ENCODE peak calls at places on chromosomes 16 and 17, in nine cellular contexts. One of them, this sample, is unnamed.
A peak's percentile ranks its signal among the peaks of the same experiment; 100 is the strongest.

GRCh38 chr16:73387979-73388378 is 340.1 kb upstream of the ZFHX3 start:
- DNase-seq in mesendoderm: no peak
- DNase-seq in mammary epithelial cell: no peak
- DNase-seq in keratinocyte: no peak
- DNase-seq in IMR-90: no peak
- DNase-seq in GM23248: no peak
- DNase-seq in PC-3: no peak
- DNase-seq in fibroblast of lung: no peak
- DNase-seq in neural progenitor cell: no peak
- DNase-seq in this sample: no peak

GRCh38 chr16:47774661-47775060 is 313.5 kb downstream of the PHKB start:
- DNase-seq in mammary epithelial cell: peak; percentile 44
- DNase-seq in mesendoderm: peak; percentile 77
- DNase-seq in keratinocyte: no peak
- DNase-seq in fibroblast of lung: peak; percentile 11
- DNase-seq in GM23248: peak; percentile 5
- DNase-seq in PC-3: peak; percentile 78
- DNase-seq in IMR-90: peak; percentile 52
- DNase-seq in neural progenitor cell: peak; percentile 27
- DNase-seq in this sample: no peak

GRCh38 chr17:68431045-68431608 is 26.2 kb downstream of the WIPI1 start:
- DNase-seq in PC-3: no peak
- DNase-seq in GM23248: no peak
- DNase-seq in neural progenitor cell: no peak
- DNase-seq in IMR-90: no peak
- DNase-seq in fibroblast of lung: no peak
- DNase-seq in keratinocyte: no peak
- DNase-seq in mesendoderm: no peak
- DNase-seq in mammary epithelial cell: no peak
- DNase-seq in this sample: no peak

GRCh38 chr17:50267074-50267841 is 7.0 kb upstream of the TMEM92 start:
- DNase-seq in mammary epithelial cell: no peak
- DNase-seq in mesendoderm: no peak
- DNase-seq in neural progenitor cell: no peak
- DNase-seq in PC-3: no peak
- DNase-seq in fibroblast of lung: no peak
- DNase-seq in keratinocyte: no peak
- DNase-seq in GM23248: peak; percentile 78
- DNase-seq in IMR-90: peak; percentile 47
- DNase-seq in this sample: peak; percentile 87

GRCh38 chr16:31404353-31405064 is 11.4 kb downstream of the ITGAD start:
- DNase-seq in mammary epithelial cell: no peak
- DNase-seq in IMR-90: no peak
- DNase-seq in mesendoderm: no peak
- DNase-seq in fibroblast of lung: peak; percentile 4
- DNase-seq in GM23248: peak; percentile 15
- DNase-seq in keratinocyte: no peak
- DNase-seq in neural progenitor cell: no peak
- DNase-seq in PC-3: peak; percentile 45
- DNase-seq in this sample: no peak

GRCh38 chr17:27390540-27390939 is 65.7 kb upstream of the KSR1 start:
- DNase-seq in mesendoderm: no peak
- DNase-seq in mammary epithelial cell: no peak
- DNase-seq in GM23248: peak; percentile 66
- DNase-seq in IMR-90: no peak
- DNase-seq in fibroblast of lung: no peak
- DNase-seq in neural progenitor cell: no peak
- DNase-seq in PC-3: no peak
- DNase-seq in keratinocyte: no peak
- DNase-seq in this sample: no peak

GRCh38 chr17:27621557-27621956 is 9.4 kb upstream of the LGALS9 start:
- DNase-seq in neural progenitor cell: peak; percentile 15
- DNase-seq in mammary epithelial cell: no peak
- DNase-seq in mesendoderm: no peak
- DNase-seq in fibroblast of lung: no peak
- DNase-seq in GM23248: no peak
- DNase-seq in PC-3: no peak
- DNase-seq in keratinocyte: no peak
- DNase-seq in IMR-90: no peak
- DNase-seq in this sample: no peak

GRCh38 chr17:64345691-64346376 is 44.8 kb downstream of the PECAM1 start:
- DNase-seq in mesendoderm: no peak
- DNase-seq in fibroblast of lung: no peak
- DNase-seq in keratinocyte: no peak
- DNase-seq in neural progenitor cell: no peak
- DNase-seq in GM23248: no peak
- DNase-seq in mammary epithelial cell: no peak
- DNase-seq in IMR-90: no peak
- DNase-seq in PC-3: no peak
- DNase-seq in this sample: no peak

GRCh38 chr16:71923941-71924690 is 28.8 kb downstream of the IST1 start:
- DNase-seq in PC-3: peak; percentile 48
- DNase-seq in neural progenitor cell: no peak
- DNase-seq in IMR-90: no peak
- DNase-seq in mesendoderm: no peak
- DNase-seq in fibroblast of lung: peak; percentile 75
- DNase-seq in keratinocyte: no peak
- DNase-seq in mammary epithelial cell: no peak
- DNase-seq in GM23248: peak; percentile 29
- DNase-seq in this sample: no peak

GRCh38 chr17:37813753-37814152 is 68.9 kb upstream of the HNF1B start:
- DNase-seq in fibroblast of lung: peak; percentile 100
- DNase-seq in PC-3: no peak
- DNase-seq in mammary epithelial cell: no peak
- DNase-seq in IMR-90: peak; percentile 100
- DNase-seq in keratinocyte: no peak
- DNase-seq in neural progenitor cell: no peak
- DNase-seq in GM23248: peak; percentile 56
- DNase-seq in mesendoderm: peak; percentile 77
- DNase-seq in this sample: peak; percentile 82

GRCh38 chr17:73349647-73350046 is 37.8 kb upstream of the CDC42EP4 start:
- DNase-seq in keratinocyte: no peak
- DNase-seq in mesendoderm: no peak
- DNase-seq in fibroblast of lung: no peak
- DNase-seq in neural progenitor cell: no peak
- DNase-seq in IMR-90: no peak
- DNase-seq in mammary epithelial cell: no peak
- DNase-seq in PC-3: no peak
- DNase-seq in GM23248: no peak
- DNase-seq in this sample: no peak

GRCh38 chr17:73350864-73351263 is 39.1 kb upstream of the CDC42EP4 start:
- DNase-seq in neural progenitor cell: no peak
- DNase-seq in IMR-90: no peak
- DNase-seq in mesendoderm: no peak
- DNase-seq in fibroblast of lung: no peak
- DNase-seq in PC-3: no peak
- DNase-seq in keratinocyte: no peak
- DNase-seq in mammary epithelial cell: no peak
- DNase-seq in GM23248: no peak
- DNase-seq in this sample: peak; percentile 38

GRCh38 chr17:73351764-73352163 is 40.0 kb upstream of the CDC42EP4 start:
- DNase-seq in keratinocyte: no peak
- DNase-seq in IMR-90: no peak
- DNase-seq in GM23248: no peak
- DNase-seq in PC-3: no peak
- DNase-seq in neural progenitor cell: no peak
- DNase-seq in fibroblast of lung: no peak
- DNase-seq in mammary epithelial cell: no peak
- DNase-seq in mesendoderm: peak; percentile 59
- DNase-seq in this sample: peak; percentile 74

GRCh38 chr17:73354423-73355284 is 42.9 kb upstream of the CDC42EP4 start:
- DNase-seq in GM23248: no peak
- DNase-seq in IMR-90: no peak
- DNase-seq in neural progenitor cell: no peak
- DNase-seq in PC-3: no peak
- DNase-seq in keratinocyte: no peak
- DNase-seq in mammary epithelial cell: no peak
- DNase-seq in mesendoderm: no peak
- DNase-seq in fibroblast of lung: no peak
- DNase-seq in this sample: peak; percentile 73

GRCh38 chr17:73352261-73352660 is 40.5 kb upstream of the CDC42EP4 start:
- DNase-seq in IMR-90: no peak
- DNase-seq in keratinocyte: no peak
- DNase-seq in fibroblast of lung: no peak
- DNase-seq in neural progenitor cell: no peak
- DNase-seq in mesendoderm: no peak
- DNase-seq in GM23248: no peak
- DNase-seq in PC-3: no peak
- DNase-seq in mammary epithelial cell: no peak
- DNase-seq in this sample: no peak
- H3K4me2 ChIP-seq in IMR-90: no peak overlapping the region
- H3K4me2 ChIP-seq in keratinocyte: no peak overlapping the region
- H3K4me2 ChIP-seq in fibroblast of lung: no peak overlapping the region
- H3K4me2 ChIP-seq in neural progenitor cell: no peak overlapping the region
- H3K4me2 ChIP-seq in mesendoderm: no peak overlapping the region
- H3K4me2 ChIP-seq in GM23248: no peak overlapping the region
- H3K4me2 ChIP-seq in PC-3: no peak overlapping the region
- H3K4me2 ChIP-seq in mammary epithelial cell: no peak overlapping the region
- H3K4me2 ChIP-seq in this sample: no peak overlapping the region

GRCh38 chr17:75614556-75615270 is 18.5 kb upstream of the SMIM5 start:
- DNase-seq in fibroblast of lung: no peak
- DNase-seq in mesendoderm: no peak
- DNase-seq in mammary epithelial cell: no peak
- DNase-seq in PC-3: no peak
- DNase-seq in IMR-90: no peak
- DNase-seq in GM23248: no peak
- DNase-seq in keratinocyte: no peak
- DNase-seq in neural progenitor cell: peak; percentile 43
- DNase-seq in this sample: no peak

GRCh38 chr17:75617675-75618074 is 15.6 kb upstream of the SMIM5 start:
- DNase-seq in neural progenitor cell: no peak
- DNase-seq in GM23248: no peak
- DNase-seq in fibroblast of lung: no peak
- DNase-seq in PC-3: no peak
- DNase-seq in IMR-90: no peak
- DNase-seq in mesendoderm: no peak
- DNase-seq in mammary epithelial cell: no peak
- DNase-seq in keratinocyte: no peak
- DNase-seq in this sample: no peak

GRCh38 chr17:75617218-75617617 is 16.0 kb upstream of the SMIM5 start:
- DNase-seq in PC-3: no peak
- DNase-seq in fibroblast of lung: no peak
- DNase-seq in IMR-90: no peak
- DNase-seq in mesendoderm: no peak
- DNase-seq in keratinocyte: no peak
- DNase-seq in GM23248: no peak
- DNase-seq in neural progenitor cell: no peak
- DNase-seq in mammary epithelial cell: no peak
- DNase-seq in this sample: no peak

GRCh38 chr17:75615301-75615700 is 17.9 kb upstream of the SMIM5 start:
- DNase-seq in mammary epithelial cell: no peak
- DNase-seq in PC-3: no peak
- DNase-seq in mesendoderm: peak; percentile 47
- DNase-seq in neural progenitor cell: no peak
- DNase-seq in fibroblast of lung: no peak
- DNase-seq in keratinocyte: no peak
- DNase-seq in GM23248: no peak
- DNase-seq in IMR-90: no peak
- DNase-seq in this sample: no peak

GRCh38 chr17:75616521-75617122 is 16.6 kb upstream of the SMIM5 start:
- DNase-seq in GM23248: no peak
- DNase-seq in IMR-90: no peak
- DNase-seq in PC-3: no peak
- DNase-seq in mammary epithelial cell: no peak
- DNase-seq in keratinocyte: no peak
- DNase-seq in neural progenitor cell: no peak
- DNase-seq in mesendoderm: no peak
- DNase-seq in fibroblast of lung: no peak
- DNase-seq in this sample: no peak
- H3K27ac ChIP-seq in GM23248: no peak overlapping the region
- H3K27ac ChIP-seq in IMR-90: no peak overlapping the region
- H3K27ac ChIP-seq in PC-3: no peak overlapping the region
- H3K27ac ChIP-seq in mammary epithelial cell: no peak overlapping the region
- H3K27ac ChIP-seq in keratinocyte: no peak overlapping the region
- H3K27ac ChIP-seq in neural progenitor cell: no peak overlapping the region
- H3K27ac ChIP-seq in mesendoderm: no peak overlapping the region
- H3K27ac ChIP-seq in fibroblast of lung: no peak overlapping the region
- H3K27ac ChIP-seq in this sample: no peak overlapping the region

DNA sequence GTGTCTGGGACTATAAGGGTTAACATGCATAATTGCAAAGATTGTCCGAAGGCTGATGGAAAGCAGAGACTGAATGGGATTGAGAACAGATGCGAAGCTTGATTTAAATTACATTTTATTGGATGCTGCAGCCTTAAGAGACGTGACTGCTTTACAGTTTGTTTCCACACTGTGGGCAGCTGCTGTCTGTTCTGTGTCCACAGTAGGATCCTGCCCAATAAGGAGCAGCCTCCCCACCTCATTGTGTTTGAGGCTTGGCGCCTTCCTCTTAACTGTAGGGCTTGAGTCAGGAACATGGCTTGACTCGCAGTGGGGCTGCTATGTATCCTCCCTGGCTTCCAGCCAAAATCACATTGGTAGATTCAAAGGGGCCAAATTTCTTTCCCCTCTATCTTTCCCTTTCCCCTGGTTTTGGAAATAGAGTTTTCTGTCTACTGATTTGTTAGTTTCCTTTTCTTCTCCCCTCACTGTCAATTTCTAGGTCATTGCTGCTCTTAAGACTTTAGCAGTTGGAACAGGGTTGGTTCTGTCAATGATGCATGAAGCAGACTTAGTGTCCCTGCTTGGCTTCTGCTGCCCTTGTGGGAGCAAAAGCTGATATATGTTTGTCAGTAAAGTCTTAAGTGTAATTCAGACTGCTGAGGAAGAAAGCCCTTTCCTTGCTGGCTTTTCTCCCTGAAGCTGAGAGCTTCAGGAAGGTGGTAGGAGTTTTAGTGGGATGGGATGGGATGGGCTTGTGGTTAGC is 5.1 kb upstream of the RARA start:
- DNase-seq in fibroblast of lung: peak; percentile 83
- DNase-seq in IMR-90: peak; percentile 50
- DNase-seq in PC-3: no peak
- DNase-seq in mesendoderm: no peak
- DNase-seq in neural progenitor cell: no peak
- DNase-seq in keratinocyte: no peak
- DNase-seq in mammary epithelial cell: no peak
- DNase-seq in GM23248: peak; percentile 96
- DNase-seq in this sample: peak; percentile 73
- H3K4me2 ChIP-seq in fibroblast of lung: peak overlapping the region; percentile 30
- H3K4me2 ChIP-seq in IMR-90: peak overlapping the region; percentile 2
- H3K4me2 ChIP-seq in PC-3: no peak overlapping the region
- H3K4me2 ChIP-seq in mesendoderm: no peak overlapping the region
- H3K4me2 ChIP-seq in neural progenitor cell: no peak overlapping the region
- H3K4me2 ChIP-seq in keratinocyte: no peak overlapping the region
- H3K4me2 ChIP-seq in mammary epithelial cell: no peak overlapping the region
- H3K4me2 ChIP-seq in GM23248: peak overlapping the region; percentile 60
- H3K4me2 ChIP-seq in this sample: peak overlapping the region; percentile 70

DNA sequence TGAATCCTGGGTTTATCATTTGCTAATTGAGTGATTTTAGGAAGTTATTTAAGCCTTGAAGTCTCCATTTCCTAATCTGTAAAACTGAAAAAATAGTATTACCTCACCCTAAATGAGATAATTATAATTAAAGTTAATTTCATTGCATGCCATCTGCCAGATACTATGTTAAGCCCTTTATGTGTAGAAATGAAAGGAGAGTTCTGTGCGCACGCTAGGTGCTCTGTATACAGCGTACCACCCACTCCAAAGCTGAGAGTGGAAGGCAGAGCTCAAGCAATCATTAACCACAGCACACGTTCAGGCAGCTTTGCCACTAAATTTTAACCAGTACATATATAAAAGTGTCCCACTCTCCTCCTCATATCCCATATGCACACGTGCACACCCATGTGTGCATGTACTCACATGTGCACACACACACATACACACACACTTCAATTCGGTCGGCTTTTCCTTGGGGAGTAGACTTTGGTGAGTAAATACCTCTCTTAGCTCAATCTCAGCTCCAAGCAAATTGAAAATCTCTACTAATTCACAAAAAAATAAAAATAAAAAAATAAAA is 204.8 kb downstream of the GRIN2A start:
- DNase-seq in fibroblast of lung: no peak
- DNase-seq in PC-3: no peak
- DNase-seq in GM23248: no peak
- DNase-seq in neural progenitor cell: no peak
- DNase-seq in mammary epithelial cell: no peak
- DNase-seq in keratinocyte: no peak
- DNase-seq in IMR-90: no peak
- DNase-seq in mesendoderm: no peak
- DNase-seq in this sample: no peak
- H3K27ac ChIP-seq in fibroblast of lung: no peak overlapping the region
- H3K27ac ChIP-seq in PC-3: no peak overlapping the region
- H3K27ac ChIP-seq in GM23248: no peak overlapping the region
- H3K27ac ChIP-seq in neural progenitor cell: no peak overlapping the region
- H3K27ac ChIP-seq in mammary epithelial cell: no peak overlapping the region
- H3K27ac ChIP-seq in keratinocyte: no peak overlapping the region
- H3K27ac ChIP-seq in IMR-90: no peak overlapping the region
- H3K27ac ChIP-seq in mesendoderm: no peak overlapping the region
- H3K27ac ChIP-seq in this sample: no peak overlapping the region

This sample was measured in osteoblast.